ENCODE peak calls at places on chromosomes 11 and 22, in nine cellular contexts. G is IMR-90, Z is heart left ventricle, V is lower leg skin, S is ovary, E is suprapubic skin, Y is body of pancreas, W is HCT116, O is uterus. I is an unnamed sample.
A peak's percentile ranks its signal among the peaks of the same experiment; 100 is the strongest.

GRCh38 chr11:69918231-69918937 is 99.2 kb upstream of the FGF3 start:
- DNase-seq in V (no peak), Y (peak; percentile 52), S (no peak), E (peak; percentile 74), W (no peak), Z (peak; percentile 60), O (peak; percentile 27), G (no peak), I (no peak)

GRCh38 chr22:19085233-19086043 is 36.8 kb downstream of the DGCR2 start:
- DNase-seq in V (no peak), E (no peak), G (peak; percentile 52), Z (no peak), O (no peak), Y (peak; percentile 41), S (no peak), W (no peak), I (no peak)

GRCh38 chr11:117191680-117192400 is 7.3 kb upstream of the TAGLN start:
- DNase-seq in Y (no peak), S (no peak), W (no peak), O (no peak), Z (no peak), E (peak; percentile 55), V (no peak), G (no peak), I (no peak)

GRCh38 chr11:63567044-63567840 is 4.1 kb upstream of the PLAAT2 start:
- DNase-seq in V (peak; percentile 27), Y (peak; percentile 44), G (peak; percentile 88), W (peak; percentile 68), O (peak; percentile 60), Z (no peak), E (no peak), S (peak; percentile 37), I (peak; percentile 24)

GRCh38 chr22:46045459-46046298 is 68.7 kb upstream of the WNT7B start:
- DNase-seq in O (peak; percentile 39), S (no peak), W (no peak), V (no peak), Z (no peak), E (peak; percentile 69), G (no peak), Y (peak; percentile 80), I (no peak)

GRCh38 chr22:41898645-41899044 is 16.2 kb downstream of the SHISA8 start:
- DNase-seq in W (no peak), E (no peak), Z (no peak), O (no peak), Y (no peak), G (no peak), S (no peak), V (no peak), I (no peak)

GRCh38 chr22:39439170-39439569 is 17.6 kb upstream of the MGAT3 start:
- DNase-seq in Y (no peak), S (no peak), E (no peak), G (peak; percentile 76), W (no peak), Z (no peak), O (no peak), V (no peak), I (no peak)

GRCh38 chr11:70542406-70542805 is 144.1 kb downstream of the CTTN start:
- DNase-seq in W (no peak), O (no peak), E (no peak), V (no peak), Z (peak; percentile 32), Y (no peak), G (no peak), S (no peak), I (no peak)

GRCh38 chr22:29702025-29702930 is 17.5 kb upstream of the CABP7 start:
- DNase-seq in E (peak; percentile 51), Z (peak; percentile 26), V (no peak), W (no peak), Y (no peak), O (no peak), S (no peak), G (peak; percentile 11), I (no peak)

GRCh38 chr11:121554552-121554951 is 101.8 kb upstream of the SORL1-AS1 start:
- DNase-seq in O (no peak), E (no peak), G (no peak), V (no peak), W (no peak), S (no peak), Y (no peak), Z (no peak), I (no peak)

GRCh38 chr11:121559812-121560211 is 107.0 kb upstream of the SORL1-AS1 start:
- DNase-seq in E (no peak), O (no peak), S (no peak), V (no peak), G (no peak), W (no peak), Z (no peak), Y (no peak), I (no peak)

GRCh38 chr11:121556937-121557336 is 104.2 kb upstream of the SORL1-AS1 start:
- DNase-seq in Z (no peak), E (no peak), Y (no peak), V (no peak), O (no peak), W (no peak), S (no peak), G (no peak), I (no peak)

GRCh38 chr11:121555172-121555571 is 102.4 kb upstream of the SORL1-AS1 start:
- DNase-seq in Y (no peak), G (no peak), S (no peak), V (no peak), O (no peak), E (no peak), Z (no peak), W (no peak), I (no peak)

DNA sequence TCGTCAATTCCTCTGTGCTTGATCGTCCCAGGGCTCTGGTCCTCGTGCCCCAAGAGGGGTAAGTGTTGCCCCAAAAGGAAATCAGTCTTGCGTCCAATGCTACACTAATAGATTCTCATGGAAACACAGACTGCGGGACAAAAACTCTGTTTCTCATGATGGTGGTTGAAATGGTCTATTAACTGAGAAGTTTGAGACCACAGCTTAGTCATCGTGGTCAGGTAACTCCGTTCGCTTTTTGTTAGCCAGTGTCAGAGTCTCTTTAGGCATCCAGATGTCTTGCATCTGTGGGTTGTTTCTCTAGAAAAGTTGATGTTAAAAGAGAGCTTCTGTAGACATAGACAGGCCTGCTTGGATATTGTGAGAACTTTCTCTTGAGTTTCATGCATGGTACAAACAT is 104.6 kb upstream of the SORL1-AS1 start:
- DNase-seq in S (no peak), O (no peak), V (no peak), E (no peak), Z (no peak), W (no peak), G (peak; percentile 32), Y (no peak), I (no peak)
- H3K4me3 ChIP-seq in S (no peak overlapping the region), O (no peak overlapping the region), V (no peak overlapping the region), E (no peak overlapping the region), Z (no peak overlapping the region), W (no peak overlapping the region), G (no peak overlapping the region), Y (no peak overlapping the region), I (no peak overlapping the region)

GRCh38 chr11:5688482-5688881 is 1.1 kb upstream of the TRIM22 start:
- DNase-seq in O (no peak), Y (no peak), W (no peak), S (no peak), Z (no peak), V (no peak), G (no peak), E (no peak), I (no peak)

GRCh38 chr11:5691963-5692358 is 2.4 kb downstream of the TRIM22 start:
- DNase-seq in Y (no peak), Z (no peak), E (no peak), W (no peak), S (no peak), V (no peak), G (no peak), O (no peak), I (no peak)

GRCh38 chr11:5690736-5691135 is 1.1 kb downstream of the TRIM22 start:
- DNase-seq in S (peak; percentile 44), W (no peak), O (no peak), Y (no peak), E (no peak), Z (peak; percentile 41), G (peak; percentile 13), V (no peak), I (no peak)

GRCh38 chr11:5690216-5690615 is 626 bp downstream of the TRIM22 start:
- DNase-seq in V (no peak), E (no peak), S (no peak), W (no peak), G (peak; percentile 40), O (no peak), Y (no peak), Z (no peak), I (no peak)

GRCh38 chr11:5689551-5689983 is at the start of gene TRIM22:
- DNase-seq in V (peak; percentile 35), Z (peak; percentile 41), W (no peak), G (peak; percentile 71), S (peak; percentile 47), Y (no peak), O (peak; percentile 37), E (no peak), I (peak; percentile 38)
- TF ChIP-seq POLR2A in V (no peak), Z (peak; percentile 18), W (no peak), G (no peak), S (no peak), Y (no peak), O (peak; percentile 14), E (no peak), I (peak; percentile 44)

GRCh38 chr11:124109377-124109776 is 5.9 kb upstream of the VWA5A start:
- DNase-seq in Y (no peak), V (no peak), W (no peak), E (no peak), Z (no peak), G (no peak), O (no peak), S (no peak), I (no peak)

GRCh38 chr11:124113890-124114289 is 1.4 kb upstream of the VWA5A start:
- DNase-seq in O (no peak), W (no peak), Y (no peak), G (peak; percentile 8), Z (no peak), S (no peak), V (no peak), E (no peak), I (no peak)

DNA sequence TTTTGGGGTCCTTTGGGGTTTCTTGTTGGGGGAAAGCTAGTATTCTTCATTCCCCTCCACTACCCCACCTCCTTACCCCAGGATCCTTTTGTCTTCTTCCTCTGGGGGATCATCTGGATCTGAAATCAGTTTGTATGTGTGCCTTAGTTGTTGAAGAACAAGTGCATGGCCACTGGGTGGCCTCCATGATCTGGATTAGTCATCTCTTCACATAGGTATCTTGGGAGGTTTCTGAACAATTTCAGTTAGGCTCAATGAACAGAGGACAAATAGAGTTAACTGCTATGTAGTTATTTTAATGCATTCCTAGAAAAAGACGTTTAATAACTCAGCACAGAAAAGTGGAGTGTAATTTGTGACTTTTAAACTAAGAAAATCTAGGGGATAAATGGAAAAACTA is 7.1 kb upstream of the VWA5A start:
- DNase-seq in E (no peak), S (no peak), Y (peak; percentile 42), Z (no peak), W (peak; percentile 22), V (no peak), O (no peak), G (peak; percentile 15), I (no peak)
- TF ChIP-seq CTCF in E (no peak), S (no peak), Y (no peak), Z (peak; percentile 3), W (peak; percentile 42), V (no peak), O (no peak), G (peak; percentile 23), I (no peak)

DNA sequence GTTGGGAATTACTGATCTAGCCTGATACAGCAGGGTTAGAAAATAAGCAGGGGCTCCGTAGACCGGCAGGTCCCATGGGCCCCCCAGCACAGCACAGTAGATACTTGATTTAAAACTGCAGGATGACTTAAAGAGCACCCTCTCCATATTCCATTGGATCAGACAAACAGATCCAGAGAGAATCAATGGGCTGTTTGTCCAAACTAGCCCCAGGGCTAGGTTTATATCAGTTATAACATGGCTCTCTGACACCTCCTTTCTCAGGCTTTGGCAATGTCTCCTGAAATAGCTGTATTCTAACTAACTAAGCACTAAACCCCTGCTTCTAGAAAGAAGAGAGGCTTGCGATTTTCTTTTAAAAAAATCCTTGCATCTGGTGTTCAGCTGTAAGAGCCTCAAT is 100.4 kb upstream of the GALNT18 start:
- DNase-seq in Z (no peak), V (no peak), Y (no peak), S (no peak), O (no peak), W (no peak), G (no peak), E (no peak), I (no peak)
- H3K4me3 ChIP-seq in Z (no peak overlapping the region), V (no peak overlapping the region), Y (no peak overlapping the region), S (no peak overlapping the region), O (no peak overlapping the region), W (no peak overlapping the region), G (no peak overlapping the region), E (no peak overlapping the region), I (no peak overlapping the region)

I was measured in prostate gland.